ENCODE peak calls at places on chromosome 11, in five cellular contexts. One of them, this sample, is unnamed.

GRCh38 chr11:8342821-8343681 is 79.4 kb upstream of the LMO1 start:
- DNase-seq in frontal cortex: no peak
- DNase-seq in A172: peak; percentile 58
- DNase-seq in sigmoid colon: no peak
- DNase-seq in activated CD4-positive, alpha-beta T cell treated with anti-CD3 and anti-CD28 coated beads, Interleukin-2, amount 50 U/mL, for 24 hours: no peak
- DNase-seq in this sample: no peak

GRCh38 chr11:2533642-2534115 is 88.9 kb downstream of the KCNQ1 start:
- DNase-seq in frontal cortex: no peak
- DNase-seq in A172: peak; percentile 95
- DNase-seq in sigmoid colon: peak; percentile 86
- DNase-seq in activated CD4-positive, alpha-beta T cell treated with anti-CD3 and anti-CD28 coated beads, Interleukin-2, amount 50 U/mL, for 24 hours: no peak
- DNase-seq in this sample: peak; percentile 89

GRCh38 chr11:1968454-1968995 is 21.4 kb downstream of the MRPL23 start:
- DNase-seq in frontal cortex: no peak
- DNase-seq in A172: no peak
- DNase-seq in sigmoid colon: peak; percentile 30
- DNase-seq in activated CD4-positive, alpha-beta T cell treated with anti-CD3 and anti-CD28 coated beads, Interleukin-2, amount 50 U/mL, for 24 hours: no peak
- DNase-seq in this sample: no peak

GRCh38 chr11:21263026-21263425 is 593.6 kb downstream of the NELL1 start:
- DNase-seq in frontal cortex: no peak
- DNase-seq in A172: no peak
- DNase-seq in sigmoid colon: no peak
- DNase-seq in activated CD4-positive, alpha-beta T cell treated with anti-CD3 and anti-CD28 coated beads, Interleukin-2, amount 50 U/mL, for 24 hours: no peak
- DNase-seq in this sample: no peak

GRCh38 chr11:63882555-63883242 is 34.3 kb downstream of the RCOR2 start:
- DNase-seq in frontal cortex: no peak
- DNase-seq in A172: no peak
- DNase-seq in sigmoid colon: no peak
- DNase-seq in activated CD4-positive, alpha-beta T cell treated with anti-CD3 and anti-CD28 coated beads, Interleukin-2, amount 50 U/mL, for 24 hours: no peak
- DNase-seq in this sample: no peak

GRCh38 chr11:133041928-133042890 is 490.1 kb downstream of the OPCML start:
- DNase-seq in frontal cortex: no peak
- DNase-seq in A172: no peak
- DNase-seq in sigmoid colon: no peak
- DNase-seq in activated CD4-positive, alpha-beta T cell treated with anti-CD3 and anti-CD28 coated beads, Interleukin-2, amount 50 U/mL, for 24 hours: no peak
- DNase-seq in this sample: no peak

GRCh38 chr11:121933294-121933693 is 182.7 kb downstream of the BLID start:
- DNase-seq in frontal cortex: no peak
- DNase-seq in A172: no peak
- DNase-seq in sigmoid colon: no peak
- DNase-seq in activated CD4-positive, alpha-beta T cell treated with anti-CD3 and anti-CD28 coated beads, Interleukin-2, amount 50 U/mL, for 24 hours: no peak
- DNase-seq in this sample: no peak

GRCh38 chr11:130219148-130219547 is 59.6 kb downstream of the ST14 start:
- DNase-seq in frontal cortex: no peak
- DNase-seq in A172: no peak
- DNase-seq in sigmoid colon: no peak
- DNase-seq in activated CD4-positive, alpha-beta T cell treated with anti-CD3 and anti-CD28 coated beads, Interleukin-2, amount 50 U/mL, for 24 hours: no peak
- DNase-seq in this sample: peak; percentile 57

GRCh38 chr11:60633645-60634044 is 65.8 kb upstream of the MS4A8 start:
- DNase-seq in frontal cortex: no peak
- DNase-seq in A172: no peak
- DNase-seq in sigmoid colon: no peak
- DNase-seq in activated CD4-positive, alpha-beta T cell treated with anti-CD3 and anti-CD28 coated beads, Interleukin-2, amount 50 U/mL, for 24 hours: no peak
- DNase-seq in this sample: no peak

GRCh38 chr11:559712-560304 is 730 bp downstream of the LMNTD2 start:
- DNase-seq in frontal cortex: no peak
- DNase-seq in A172: no peak
- DNase-seq in sigmoid colon: no peak
- DNase-seq in activated CD4-positive, alpha-beta T cell treated with anti-CD3 and anti-CD28 coated beads, Interleukin-2, amount 50 U/mL, for 24 hours: no peak
- DNase-seq in this sample: no peak

GRCh38 chr11:44469412-44469811 is 96.1 kb upstream of the CD82 start:
- DNase-seq in frontal cortex: no peak
- DNase-seq in A172: no peak
- DNase-seq in sigmoid colon: no peak
- DNase-seq in activated CD4-positive, alpha-beta T cell treated with anti-CD3 and anti-CD28 coated beads, Interleukin-2, amount 50 U/mL, for 24 hours: no peak
- DNase-seq in this sample: no peak

GRCh38 chr11:126109941-126110731 is 47.5 kb upstream of the CDON start:
- DNase-seq in frontal cortex: no peak
- DNase-seq in A172: peak; percentile 44
- DNase-seq in sigmoid colon: no peak
- DNase-seq in activated CD4-positive, alpha-beta T cell treated with anti-CD3 and anti-CD28 coated beads, Interleukin-2, amount 50 U/mL, for 24 hours: no peak
- DNase-seq in this sample: no peak

GRCh38 chr11:61075891-61076290 is 26.4 kb upstream of the CD5 start:
- DNase-seq in frontal cortex: no peak
- DNase-seq in A172: peak; percentile 45
- DNase-seq in sigmoid colon: no peak
- DNase-seq in activated CD4-positive, alpha-beta T cell treated with anti-CD3 and anti-CD28 coated beads, Interleukin-2, amount 50 U/mL, for 24 hours: no peak
- DNase-seq in this sample: peak; percentile 33

GRCh38 chr11:17781221-17781620 is 46.6 kb downstream of the KCNC1 start:
- DNase-seq in frontal cortex: no peak
- DNase-seq in A172: no peak
- DNase-seq in sigmoid colon: peak; percentile 37
- DNase-seq in activated CD4-positive, alpha-beta T cell treated with anti-CD3 and anti-CD28 coated beads, Interleukin-2, amount 50 U/mL, for 24 hours: no peak
- DNase-seq in this sample: peak; percentile 86

GRCh38 chr11:412641-413119 is 2.1 kb downstream of the SIGIRR start:
- DNase-seq in frontal cortex: no peak
- DNase-seq in A172: no peak
- DNase-seq in sigmoid colon: no peak
- DNase-seq in activated CD4-positive, alpha-beta T cell treated with anti-CD3 and anti-CD28 coated beads, Interleukin-2, amount 50 U/mL, for 24 hours: no peak
- DNase-seq in this sample: no peak

GRCh38 chr11:111836766-111837165 is 34.6 kb downstream of the ALG9 start:
- DNase-seq in frontal cortex: no peak
- DNase-seq in A172: no peak
- DNase-seq in sigmoid colon: no peak
- DNase-seq in activated CD4-positive, alpha-beta T cell treated with anti-CD3 and anti-CD28 coated beads, Interleukin-2, amount 50 U/mL, for 24 hours: no peak
- DNase-seq in this sample: no peak

GRCh38 chr11:64697663-64698375 is 25.2 kb downstream of the NRXN2 start:
- DNase-seq in frontal cortex: no peak
- DNase-seq in A172: no peak
- DNase-seq in sigmoid colon: no peak
- DNase-seq in activated CD4-positive, alpha-beta T cell treated with anti-CD3 and anti-CD28 coated beads, Interleukin-2, amount 50 U/mL, for 24 hours: no peak
- DNase-seq in this sample: no peak

GRCh38 chr11:73412308-73412707 is 36.1 kb downstream of the RELT start:
- DNase-seq in frontal cortex: no peak
- DNase-seq in A172: no peak
- DNase-seq in sigmoid colon: no peak
- DNase-seq in activated CD4-positive, alpha-beta T cell treated with anti-CD3 and anti-CD28 coated beads, Interleukin-2, amount 50 U/mL, for 24 hours: no peak
- DNase-seq in this sample: no peak

GRCh38 chr11:122032317-122032716 is 83.7 kb downstream of the BLID start:
- DNase-seq in frontal cortex: no peak
- DNase-seq in A172: no peak
- DNase-seq in sigmoid colon: no peak
- DNase-seq in activated CD4-positive, alpha-beta T cell treated with anti-CD3 and anti-CD28 coated beads, Interleukin-2, amount 50 U/mL, for 24 hours: no peak
- DNase-seq in this sample: no peak

GRCh38 chr11:63595296-63595695 is 18.9 kb downstream of the PLAAT3 start:
- DNase-seq in frontal cortex: no peak
- DNase-seq in A172: no peak
- DNase-seq in sigmoid colon: no peak
- DNase-seq in activated CD4-positive, alpha-beta T cell treated with anti-CD3 and anti-CD28 coated beads, Interleukin-2, amount 50 U/mL, for 24 hours: no peak
- DNase-seq in this sample: no peak

GRCh38 chr11:11537871-11538270 is 83.9 kb downstream of the GALNT18 start:
- DNase-seq in frontal cortex: no peak
- DNase-seq in A172: no peak
- DNase-seq in sigmoid colon: no peak
- DNase-seq in activated CD4-positive, alpha-beta T cell treated with anti-CD3 and anti-CD28 coated beads, Interleukin-2, amount 50 U/mL, for 24 hours: no peak
- DNase-seq in this sample: no peak

GRCh38 chr11:115778928-115779650 is 274.9 kb upstream of the CADM1 start:
- DNase-seq in frontal cortex: no peak
- DNase-seq in A172: no peak
- DNase-seq in sigmoid colon: no peak
- DNase-seq in activated CD4-positive, alpha-beta T cell treated with anti-CD3 and anti-CD28 coated beads, Interleukin-2, amount 50 U/mL, for 24 hours: no peak
- DNase-seq in this sample: no peak

GRCh38 chr11:14336507-14337503 is 22.2 kb downstream of the RRAS2 start:
- DNase-seq in frontal cortex: no peak
- DNase-seq in A172: peak; percentile 87
- DNase-seq in sigmoid colon: no peak
- DNase-seq in activated CD4-positive, alpha-beta T cell treated with anti-CD3 and anti-CD28 coated beads, Interleukin-2, amount 50 U/mL, for 24 hours: peak; percentile 41
- DNase-seq in this sample: no peak

GRCh38 chr11:133163463-133164419 is 368.6 kb downstream of the OPCML start:
- DNase-seq in frontal cortex: peak; percentile 46
- DNase-seq in A172: peak; percentile 10
- DNase-seq in sigmoid colon: no peak
- DNase-seq in activated CD4-positive, alpha-beta T cell treated with anti-CD3 and anti-CD28 coated beads, Interleukin-2, amount 50 U/mL, for 24 hours: no peak
- DNase-seq in this sample: no peak

GRCh38 chr11:70799386-70799785 is 401.1 kb downstream of the CTTN start:
- DNase-seq in frontal cortex: no peak
- DNase-seq in A172: no peak
- DNase-seq in sigmoid colon: no peak
- DNase-seq in activated CD4-positive, alpha-beta T cell treated with anti-CD3 and anti-CD28 coated beads, Interleukin-2, amount 50 U/mL, for 24 hours: no peak
- DNase-seq in this sample: no peak

GRCh38 chr11:68071281-68072048 is 32.6 kb downstream of the TCIRG1 start:
- DNase-seq in frontal cortex: no peak
- DNase-seq in A172: no peak
- DNase-seq in sigmoid colon: no peak
- DNase-seq in activated CD4-positive, alpha-beta T cell treated with anti-CD3 and anti-CD28 coated beads, Interleukin-2, amount 50 U/mL, for 24 hours: no peak
- DNase-seq in this sample: no peak

GRCh38 chr11:72834905-72835304 is 20.7 kb downstream of the ATG16L2 start:
- DNase-seq in frontal cortex: no peak
- DNase-seq in A172: no peak
- DNase-seq in sigmoid colon: no peak
- DNase-seq in activated CD4-positive, alpha-beta T cell treated with anti-CD3 and anti-CD28 coated beads, Interleukin-2, amount 50 U/mL, for 24 hours: no peak
- DNase-seq in this sample: no peak

GRCh38 chr11:208177-208916 is 839 bp downstream of the RIC8A start:
- DNase-seq in frontal cortex: peak; percentile 93
- DNase-seq in A172: peak; percentile 64
- DNase-seq in sigmoid colon: peak; percentile 90
- DNase-seq in activated CD4-positive, alpha-beta T cell treated with anti-CD3 and anti-CD28 coated beads, Interleukin-2, amount 50 U/mL, for 24 hours: peak; percentile 71
- DNase-seq in this sample: peak; percentile 95

GRCh38 chr11:35932121-35932520 is 11.7 kb upstream of the LDLRAD3 start:
- DNase-seq in frontal cortex: no peak
- DNase-seq in A172: no peak
- DNase-seq in sigmoid colon: no peak
- DNase-seq in activated CD4-positive, alpha-beta T cell treated with anti-CD3 and anti-CD28 coated beads, Interleukin-2, amount 50 U/mL, for 24 hours: no peak
- DNase-seq in this sample: no peak

GRCh38 chr11:121237686-121238658 is 54.6 kb upstream of the SC5D start:
- DNase-seq in frontal cortex: no peak
- DNase-seq in A172: no peak
- DNase-seq in sigmoid colon: no peak
- DNase-seq in activated CD4-positive, alpha-beta T cell treated with anti-CD3 and anti-CD28 coated beads, Interleukin-2, amount 50 U/mL, for 24 hours: no peak
- DNase-seq in this sample: no peak

GRCh38 chr11:112302226-112302868 is 41.7 kb upstream of the PLET1 start:
- DNase-seq in frontal cortex: no peak
- DNase-seq in A172: peak; percentile 8
- DNase-seq in sigmoid colon: no peak
- DNase-seq in activated CD4-positive, alpha-beta T cell treated with anti-CD3 and anti-CD28 coated beads, Interleukin-2, amount 50 U/mL, for 24 hours: no peak
- DNase-seq in this sample: no peak

GRCh38 chr11:44622190-44622650 is 56.8 kb downstream of the CD82 start:
- DNase-seq in frontal cortex: no peak
- DNase-seq in A172: no peak
- DNase-seq in sigmoid colon: peak; percentile 58
- DNase-seq in activated CD4-positive, alpha-beta T cell treated with anti-CD3 and anti-CD28 coated beads, Interleukin-2, amount 50 U/mL, for 24 hours: no peak
- DNase-seq in this sample: peak; percentile 55